ENCODE peak calls at places on chromosomes 13 and 19, in eight cellular contexts. One of them, this sample, is unnamed.

GRCh38 chr19:58361900-58362271 is 665 bp downstream of the ZNF497 start:
- DNase-seq in HCT116: peak; percentile 46
- DNase-seq in endothelial cell of umbilical vein: no peak
- DNase-seq in breast epithelium: peak; percentile 61
- DNase-seq in GM23338: peak; percentile 64
- DNase-seq in transverse colon: peak; percentile 57
- DNase-seq in H1: no peak
- DNase-seq in Panc1: peak; percentile 35
- DNase-seq in this sample: no peak

GRCh38 chr13:99191900-99192399 is 8.7 kb upstream of the UBAC2 start:
- DNase-seq in transverse colon: peak; percentile 77
- DNase-seq in GM23338: no peak
- DNase-seq in HCT116: no peak
- DNase-seq in breast epithelium: peak; percentile 60
- DNase-seq in H1: no peak
- DNase-seq in Panc1: no peak
- DNase-seq in endothelial cell of umbilical vein: no peak
- DNase-seq in this sample: no peak

GRCh38 chr19:30932854-30933253 is 416.4 kb downstream of the TSHZ3 start:
- DNase-seq in GM23338: no peak
- DNase-seq in Panc1: no peak
- DNase-seq in transverse colon: no peak
- DNase-seq in H1: no peak
- DNase-seq in endothelial cell of umbilical vein: no peak
- DNase-seq in breast epithelium: no peak
- DNase-seq in HCT116: no peak
- DNase-seq in this sample: no peak

GRCh38 chr13:54210397-54211050 is 1181.9 kb downstream of the OLFM4 start:
- DNase-seq in endothelial cell of umbilical vein: no peak
- DNase-seq in breast epithelium: peak; percentile 55
- DNase-seq in GM23338: no peak
- DNase-seq in Panc1: no peak
- DNase-seq in HCT116: no peak
- DNase-seq in transverse colon: no peak
- DNase-seq in H1: no peak
- DNase-seq in this sample: peak; percentile 22

GRCh38 chr19:33429891-33430673 is 56.6 kb downstream of the CEBPG start:
- DNase-seq in transverse colon: no peak
- DNase-seq in H1: no peak
- DNase-seq in breast epithelium: peak; percentile 49
- DNase-seq in HCT116: no peak
- DNase-seq in endothelial cell of umbilical vein: no peak
- DNase-seq in Panc1: no peak
- DNase-seq in GM23338: no peak
- DNase-seq in this sample: no peak

GRCh38 chr13:41107584-41108014 is 25.0 kb downstream of the KBTBD6 start:
- DNase-seq in GM23338: peak; percentile 21
- DNase-seq in endothelial cell of umbilical vein: no peak
- DNase-seq in breast epithelium: no peak
- DNase-seq in Panc1: no peak
- DNase-seq in HCT116: no peak
- DNase-seq in transverse colon: no peak
- DNase-seq in H1: no peak
- DNase-seq in this sample: no peak

GRCh38 chr19:29843180-29844051 is 31.6 kb downstream of the CCNE1 start:
- DNase-seq in endothelial cell of umbilical vein: no peak
- DNase-seq in transverse colon: peak; percentile 25
- DNase-seq in breast epithelium: no peak
- DNase-seq in Panc1: no peak
- DNase-seq in H1: no peak
- DNase-seq in GM23338: peak; percentile 60
- DNase-seq in HCT116: no peak
- DNase-seq in this sample: no peak

GRCh38 chr19:11581740-11582139 is 4.3 kb upstream of the ACP5 start:
- DNase-seq in transverse colon: peak; percentile 25
- DNase-seq in endothelial cell of umbilical vein: no peak
- DNase-seq in breast epithelium: no peak
- DNase-seq in Panc1: no peak
- DNase-seq in HCT116: no peak
- DNase-seq in H1: no peak
- DNase-seq in GM23338: no peak
- DNase-seq in this sample: no peak

GRCh38 chr19:20077791-20078463 is at the start of gene ZNF90:
- DNase-seq in endothelial cell of umbilical vein: peak; percentile 67
- DNase-seq in HCT116: no peak
- DNase-seq in Panc1: peak; percentile 83
- DNase-seq in H1: peak; percentile 84
- DNase-seq in breast epithelium: peak; percentile 96
- DNase-seq in transverse colon: peak; percentile 92
- DNase-seq in GM23338: peak; percentile 100
- DNase-seq in this sample: no peak

GRCh38 chr13:106138620-106139019 is 396.8 kb downstream of the EFNB2 start:
- DNase-seq in transverse colon: no peak
- DNase-seq in H1: no peak
- DNase-seq in GM23338: no peak
- DNase-seq in HCT116: no peak
- DNase-seq in Panc1: no peak
- DNase-seq in breast epithelium: no peak
- DNase-seq in endothelial cell of umbilical vein: no peak
- DNase-seq in this sample: no peak

GRCh38 chr19:8050274-8051096 is 2.1 kb upstream of the CCL25 start:
- DNase-seq in breast epithelium: peak; percentile 64
- DNase-seq in H1: peak; percentile 100
- DNase-seq in transverse colon: peak; percentile 82
- DNase-seq in HCT116: peak; percentile 92
- DNase-seq in Panc1: peak; percentile 43
- DNase-seq in GM23338: peak; percentile 100
- DNase-seq in endothelial cell of umbilical vein: peak; percentile 81
- DNase-seq in this sample: peak; percentile 70

GRCh38 chr19:18991050-18991449 is 42.3 kb downstream of the SUGP2 start:
- DNase-seq in breast epithelium: no peak
- DNase-seq in Panc1: no peak
- DNase-seq in GM23338: no peak
- DNase-seq in H1: no peak
- DNase-seq in endothelial cell of umbilical vein: no peak
- DNase-seq in transverse colon: no peak
- DNase-seq in HCT116: no peak
- DNase-seq in this sample: no peak

GRCh38 chr13:114319441-114319871 is 5.2 kb downstream of the CHAMP1 start:
- DNase-seq in H1: no peak
- DNase-seq in Panc1: no peak
- DNase-seq in HCT116: no peak
- DNase-seq in breast epithelium: no peak
- DNase-seq in GM23338: no peak
- DNase-seq in endothelial cell of umbilical vein: no peak
- DNase-seq in transverse colon: no peak
- DNase-seq in this sample: no peak

GRCh38 chr13:85093808-85094207 is 705.4 kb downstream of the SLITRK6 start:
- DNase-seq in transverse colon: no peak
- DNase-seq in endothelial cell of umbilical vein: no peak
- DNase-seq in breast epithelium: no peak
- DNase-seq in HCT116: peak; percentile 7
- DNase-seq in Panc1: no peak
- DNase-seq in H1: no peak
- DNase-seq in GM23338: no peak
- DNase-seq in this sample: no peak

GRCh38 chr13:29993716-29994488 is 143.5 kb upstream of the UBL3 start:
- DNase-seq in Panc1: no peak
- DNase-seq in endothelial cell of umbilical vein: peak; percentile 23
- DNase-seq in H1: no peak
- DNase-seq in GM23338: no peak
- DNase-seq in breast epithelium: no peak
- DNase-seq in transverse colon: no peak
- DNase-seq in HCT116: no peak
- DNase-seq in this sample: no peak

GRCh38 chr19:31314156-31314555 is 35.1 kb downstream of the TSHZ3 start:
- DNase-seq in HCT116: no peak
- DNase-seq in GM23338: no peak
- DNase-seq in H1: no peak
- DNase-seq in endothelial cell of umbilical vein: no peak
- DNase-seq in breast epithelium: no peak
- DNase-seq in transverse colon: no peak
- DNase-seq in Panc1: no peak
- DNase-seq in this sample: no peak

GRCh38 chr19:38247734-38248268 is 8.4 kb downstream of the PPP1R14A start:
- DNase-seq in GM23338: no peak
- DNase-seq in transverse colon: no peak
- DNase-seq in Panc1: no peak
- DNase-seq in HCT116: no peak
- DNase-seq in breast epithelium: no peak
- DNase-seq in endothelial cell of umbilical vein: no peak
- DNase-seq in H1: no peak
- DNase-seq in this sample: no peak

GRCh38 chr19:47663435-47663910 is 49.7 kb upstream of the EHD2 start:
- DNase-seq in endothelial cell of umbilical vein: no peak
- DNase-seq in breast epithelium: no peak
- DNase-seq in GM23338: no peak
- DNase-seq in H1: no peak
- DNase-seq in Panc1: no peak
- DNase-seq in transverse colon: no peak
- DNase-seq in HCT116: no peak
- DNase-seq in this sample: no peak
- TF ChIP-seq POLR2AphosphoS5 in endothelial cell of umbilical vein: no peak
- TF ChIP-seq POLR2AphosphoS5 in breast epithelium: no peak
- TF ChIP-seq POLR2AphosphoS5 in GM23338: no peak
- TF ChIP-seq POLR2AphosphoS5 in H1: no peak
- TF ChIP-seq POLR2AphosphoS5 in Panc1: no peak
- TF ChIP-seq POLR2AphosphoS5 in transverse colon: no peak
- TF ChIP-seq POLR2AphosphoS5 in HCT116: no peak
- TF ChIP-seq POLR2AphosphoS5 in this sample: no peak

DNA sequence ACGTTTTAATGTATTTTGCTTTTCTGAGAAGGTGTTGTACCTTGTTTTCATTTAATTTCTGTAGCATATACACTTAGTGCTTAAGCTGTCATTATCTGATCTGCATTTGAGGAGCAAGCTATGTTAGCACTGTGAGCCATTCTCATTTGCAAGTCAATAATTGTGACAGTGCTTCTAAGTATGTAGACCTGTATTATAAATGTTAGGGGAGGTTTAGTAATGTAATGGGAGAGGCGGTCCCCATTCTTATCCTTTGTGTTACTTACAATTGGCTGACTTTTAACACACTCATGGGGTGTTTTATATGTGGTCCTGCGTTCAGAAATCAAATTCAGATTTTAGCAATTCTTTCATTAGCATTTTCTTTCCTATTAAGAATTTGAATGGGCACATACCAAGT is 90.2 kb downstream of the GPC6 start:
- DNase-seq in HCT116: no peak
- DNase-seq in breast epithelium: no peak
- DNase-seq in transverse colon: no peak
- DNase-seq in Panc1: no peak
- DNase-seq in GM23338: no peak
- DNase-seq in endothelial cell of umbilical vein: no peak
- DNase-seq in H1: no peak
- DNase-seq in this sample: no peak
- H3K27ac ChIP-seq in HCT116: no peak overlapping the region
- H3K27ac ChIP-seq in breast epithelium: no peak overlapping the region
- H3K27ac ChIP-seq in transverse colon: no peak overlapping the region
- H3K27ac ChIP-seq in Panc1: no peak overlapping the region
- H3K27ac ChIP-seq in GM23338: no peak overlapping the region
- H3K27ac ChIP-seq in endothelial cell of umbilical vein: no peak overlapping the region
- H3K27ac ChIP-seq in H1: no peak overlapping the region
- H3K27ac ChIP-seq in this sample: no peak overlapping the region

DNA sequence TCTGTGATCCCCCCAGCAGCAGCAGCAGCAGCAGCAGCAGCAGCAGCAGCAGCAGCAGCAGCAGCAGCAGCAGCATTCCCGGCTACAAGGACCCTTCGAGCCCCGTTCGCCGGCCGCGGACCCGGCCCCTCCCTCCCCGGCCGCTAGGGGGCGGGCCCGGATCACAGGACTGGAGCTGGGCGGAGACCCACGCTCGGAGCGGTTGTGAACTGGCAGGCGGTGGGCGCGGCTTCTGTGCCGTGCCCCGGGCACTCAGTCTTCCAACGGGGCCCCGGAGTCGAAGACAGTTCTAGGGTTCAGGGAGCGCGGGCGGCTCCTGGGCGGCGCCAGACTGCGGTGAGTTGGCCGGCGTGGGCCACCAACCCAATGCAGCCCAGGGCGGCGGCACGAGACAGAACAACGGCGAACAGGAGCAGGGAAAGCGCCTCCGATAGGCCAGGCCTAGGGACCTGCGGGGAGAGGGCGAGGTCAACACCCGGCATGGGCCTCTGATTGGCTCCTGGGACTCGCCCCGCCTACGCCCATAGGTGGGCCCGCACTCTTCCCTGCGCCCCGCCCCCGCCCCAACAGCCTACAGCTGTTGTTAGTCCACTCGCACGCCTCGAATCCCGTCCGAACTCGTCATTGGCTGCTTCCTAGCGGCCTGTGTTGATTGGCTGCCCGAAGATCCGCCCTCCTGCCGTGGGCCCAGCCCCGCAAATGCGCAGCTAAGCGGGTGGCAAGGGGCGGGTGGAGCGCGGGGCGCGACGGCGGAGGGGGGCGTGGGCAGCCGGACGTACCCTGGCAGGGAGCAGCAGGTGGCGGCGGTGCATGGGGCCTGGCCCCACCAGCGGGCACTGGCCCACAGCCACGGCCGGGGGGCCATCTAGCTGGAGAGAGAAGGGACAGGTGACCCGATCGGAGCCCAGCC is 1.4 kb upstream of the SIX5 start:
- DNase-seq in HCT116: peak; percentile 96
- DNase-seq in endothelial cell of umbilical vein: peak; percentile 98
- DNase-seq in GM23338: peak; percentile 99
- DNase-seq in Panc1: no peak
- DNase-seq in H1: peak; percentile 95
- DNase-seq in transverse colon: peak; percentile 97
- DNase-seq in breast epithelium: peak; percentile 98
- DNase-seq in this sample: peak; percentile 90
- TF ChIP-seq POLR2AphosphoS5 in HCT116: peak; percentile 62
- TF ChIP-seq POLR2AphosphoS5 in endothelial cell of umbilical vein: peak; percentile 82
- TF ChIP-seq POLR2AphosphoS5 in GM23338: peak; percentile 91
- TF ChIP-seq POLR2AphosphoS5 in Panc1: peak; percentile 75
- TF ChIP-seq POLR2AphosphoS5 in H1: peak; percentile 86
- TF ChIP-seq POLR2AphosphoS5 in transverse colon: peak; percentile 79
- TF ChIP-seq POLR2AphosphoS5 in breast epithelium: peak; percentile 79
- TF ChIP-seq POLR2AphosphoS5 in this sample: peak; percentile 75

GRCh38 chr19:44764975-44765948 is 12.4 kb upstream of the CBLC start:
- DNase-seq in Panc1: no peak
- DNase-seq in H1: no peak
- DNase-seq in transverse colon: peak; percentile 84
- DNase-seq in breast epithelium: no peak
- DNase-seq in GM23338: no peak
- DNase-seq in endothelial cell of umbilical vein: no peak
- DNase-seq in HCT116: no peak
- DNase-seq in this sample: no peak
- H3K27ac ChIP-seq in Panc1: peak overlapping the region; percentile 17
- H3K27ac ChIP-seq in H1: no peak overlapping the region
- H3K27ac ChIP-seq in transverse colon: peak overlapping the region; percentile 69
- H3K27ac ChIP-seq in breast epithelium: no peak overlapping the region
- H3K27ac ChIP-seq in GM23338: no peak overlapping the region
- H3K27ac ChIP-seq in endothelial cell of umbilical vein: no peak overlapping the region
- H3K27ac ChIP-seq in HCT116: no peak overlapping the region
- H3K27ac ChIP-seq in this sample: peak overlapping the region; percentile 50

DNA sequence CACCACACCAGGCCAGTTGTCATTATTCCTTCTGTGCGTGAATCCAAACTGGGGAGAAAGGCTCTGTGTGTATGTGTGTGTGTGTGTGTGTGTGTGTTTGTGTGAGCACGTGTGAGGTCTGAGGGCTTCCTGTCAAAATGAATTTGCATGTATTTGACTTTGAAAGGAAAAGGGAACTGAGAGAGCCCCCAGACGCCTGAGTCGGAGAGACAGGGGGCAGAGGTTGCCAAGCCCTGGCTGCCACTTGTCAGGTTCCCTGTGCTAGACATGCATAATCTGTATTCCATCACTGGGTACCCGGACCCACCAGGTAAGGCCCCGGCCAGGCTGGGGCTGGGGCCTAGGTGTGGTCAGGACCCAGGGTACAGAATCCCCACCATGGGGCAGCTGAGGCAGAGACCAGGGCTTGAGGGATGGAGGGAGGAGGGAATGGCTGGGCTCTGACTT is at the start of gene CLEC17A:
- DNase-seq in Panc1: no peak
- DNase-seq in H1: no peak
- DNase-seq in GM23338: no peak
- DNase-seq in transverse colon: no peak
- DNase-seq in breast epithelium: no peak
- DNase-seq in HCT116: no peak
- DNase-seq in endothelial cell of umbilical vein: no peak
- DNase-seq in this sample: no peak
- TF ChIP-seq POLR2AphosphoS5 in Panc1: no peak
- TF ChIP-seq POLR2AphosphoS5 in H1: no peak
- TF ChIP-seq POLR2AphosphoS5 in GM23338: no peak
- TF ChIP-seq POLR2AphosphoS5 in transverse colon: no peak
- TF ChIP-seq POLR2AphosphoS5 in breast epithelium: no peak
- TF ChIP-seq POLR2AphosphoS5 in HCT116: no peak
- TF ChIP-seq POLR2AphosphoS5 in endothelial cell of umbilical vein: no peak
- TF ChIP-seq POLR2AphosphoS5 in this sample: no peak